ENCODE peak calls at places on chromosomes 12 and 14, in seven cellular contexts. One of them, this sample, is unnamed.

GRCh38 chr12:91922139-91922538 is 223.5 kb downstream of the BTG1 start:
- DNase-seq in IMR-90: peak
- DNase-seq in trophoblast cell: peak
- DNase-seq in mesenchymal stem cell: peak
- DNase-seq in H9: no peak
- DNase-seq in mesendoderm: no peak
- DNase-seq in H1: no peak
- DNase-seq in this sample: no peak

GRCh38 chr12:50765325-50765911 is 1.5 kb downstream of the ATF1 start:
- DNase-seq in IMR-90: peak
- DNase-seq in trophoblast cell: peak
- DNase-seq in mesenchymal stem cell: peak
- DNase-seq in H9: peak
- DNase-seq in mesendoderm: peak
- DNase-seq in H1: no peak
- DNase-seq in this sample: peak

GRCh38 chr14:92922883-92923743 is at the start of gene CHGA:
- DNase-seq in IMR-90: peak
- DNase-seq in trophoblast cell: peak
- DNase-seq in mesenchymal stem cell: peak
- DNase-seq in H9: peak
- DNase-seq in mesendoderm: peak
- DNase-seq in H1: peak
- DNase-seq in this sample: peak

GRCh38 chr12:541676-542289 is 82.0 kb downstream of the B4GALNT3 start:
- DNase-seq in IMR-90: no peak
- DNase-seq in trophoblast cell: no peak
- DNase-seq in mesenchymal stem cell: no peak
- DNase-seq in H9: no peak
- DNase-seq in mesendoderm: peak
- DNase-seq in H1: no peak
- DNase-seq in this sample: no peak

GRCh38 chr14:38554046-38554445 is 298.2 kb upstream of the CLEC14A start:
- DNase-seq in IMR-90: peak
- DNase-seq in trophoblast cell: no peak
- DNase-seq in mesenchymal stem cell: peak
- DNase-seq in H9: no peak
- DNase-seq in mesendoderm: no peak
- DNase-seq in H1: no peak
- DNase-seq in this sample: no peak

GRCh38 chr14:95526483-95527391 is 8.1 kb upstream of the GLRX5 start:
- DNase-seq in IMR-90: peak
- DNase-seq in trophoblast cell: no peak
- DNase-seq in mesenchymal stem cell: no peak
- DNase-seq in H9: no peak
- DNase-seq in mesendoderm: no peak
- DNase-seq in H1: no peak
- DNase-seq in this sample: no peak

GRCh38 chr12:50013361-50014147 is 11.7 kb downstream of the RACGAP1 start:
- DNase-seq in IMR-90: no peak
- DNase-seq in trophoblast cell: peak
- DNase-seq in mesenchymal stem cell: no peak
- DNase-seq in H9: no peak
- DNase-seq in mesendoderm: no peak
- DNase-seq in H1: no peak
- DNase-seq in this sample: no peak

GRCh38 chr12:5433840-5434646 is 2.1 kb downstream of the NTF3 start:
- DNase-seq in IMR-90: no peak
- DNase-seq in trophoblast cell: peak
- DNase-seq in mesenchymal stem cell: peak
- DNase-seq in H9: no peak
- DNase-seq in mesendoderm: peak
- DNase-seq in H1: no peak
- DNase-seq in this sample: peak

GRCh38 chr14:71438684-71439083 is 493.5 kb upstream of the RGS6 start:
- DNase-seq in IMR-90: peak
- DNase-seq in trophoblast cell: no peak
- DNase-seq in mesenchymal stem cell: no peak
- DNase-seq in H9: no peak
- DNase-seq in mesendoderm: no peak
- DNase-seq in H1: no peak
- DNase-seq in this sample: no peak

GRCh38 chr12:128521981-128522380 is 255.0 kb downstream of the TMEM132C start:
- DNase-seq in IMR-90: no peak
- DNase-seq in trophoblast cell: no peak
- DNase-seq in mesenchymal stem cell: no peak
- DNase-seq in H9: no peak
- DNase-seq in mesendoderm: no peak
- DNase-seq in H1: no peak
- DNase-seq in this sample: no peak

GRCh38 chr12:4719821-4720636 is at the start of gene GALNT8:
- DNase-seq in IMR-90: no peak
- DNase-seq in trophoblast cell: no peak
- DNase-seq in mesenchymal stem cell: no peak
- DNase-seq in H9: no peak
- DNase-seq in mesendoderm: peak
- DNase-seq in H1: peak
- DNase-seq in this sample: no peak

GRCh38 chr12:1517007-1517406 is 77.4 kb downstream of the FBXL14 start:
- DNase-seq in IMR-90: peak
- DNase-seq in trophoblast cell: peak
- DNase-seq in mesenchymal stem cell: peak
- DNase-seq in H9: peak
- DNase-seq in mesendoderm: peak
- DNase-seq in H1: peak
- DNase-seq in this sample: no peak

GRCh38 chr14:68564236-68564825 is 228.5 kb downstream of the ZFP36L1 start:
- DNase-seq in IMR-90: no peak
- DNase-seq in trophoblast cell: peak
- DNase-seq in mesenchymal stem cell: no peak
- DNase-seq in H9: no peak
- DNase-seq in mesendoderm: peak
- DNase-seq in H1: no peak
- DNase-seq in this sample: no peak

GRCh38 chr12:8844665-8845064 is 22.2 kb downstream of the A2ML1 start:
- DNase-seq in IMR-90: peak
- DNase-seq in trophoblast cell: no peak
- DNase-seq in mesenchymal stem cell: no peak
- DNase-seq in H9: no peak
- DNase-seq in mesendoderm: no peak
- DNase-seq in H1: no peak
- DNase-seq in this sample: no peak

DNA sequence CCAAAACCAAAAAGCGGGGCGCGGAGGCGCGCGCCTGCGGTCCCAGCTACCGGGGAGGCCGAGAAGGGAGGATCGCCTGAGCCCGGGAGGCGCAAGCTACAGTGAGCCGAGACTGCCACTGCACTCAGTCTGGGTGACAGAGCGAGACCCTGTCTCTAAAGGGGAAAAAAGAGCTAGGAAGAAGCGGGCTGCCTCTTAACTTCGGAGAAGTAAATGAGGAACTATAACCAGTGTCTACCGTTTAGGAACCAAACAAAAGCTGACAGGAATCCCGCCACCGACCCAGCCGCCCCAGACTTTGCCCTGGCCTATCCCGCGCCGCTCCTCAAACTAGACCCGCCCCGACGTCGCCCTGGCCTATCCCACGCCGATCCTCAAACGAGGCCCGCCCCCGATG is 611 bp upstream of the SIVA1 start:
- DNase-seq in IMR-90: no peak
- DNase-seq in trophoblast cell: no peak
- DNase-seq in mesenchymal stem cell: no peak
- DNase-seq in H9: no peak
- DNase-seq in mesendoderm: no peak
- DNase-seq in H1: no peak
- DNase-seq in this sample: no peak
- H2BK5ac ChIP-seq in IMR-90: peak
- H2BK5ac ChIP-seq in trophoblast cell: peak
- H2BK5ac ChIP-seq in mesenchymal stem cell: no peak
- H2BK5ac ChIP-seq in H9: no peak
- H2BK5ac ChIP-seq in mesendoderm: no peak
- H2BK5ac ChIP-seq in H1: no peak
- H2BK5ac ChIP-seq in this sample: peak

GRCh38 chr14:49589387-49589786 is 3.2 kb upstream of the RPS29 start:
- DNase-seq in IMR-90: no peak
- DNase-seq in trophoblast cell: no peak
- DNase-seq in mesenchymal stem cell: no peak
- DNase-seq in H9: no peak
- DNase-seq in mesendoderm: no peak
- DNase-seq in H1: no peak
- DNase-seq in this sample: no peak

GRCh38 chr14:49593016-49593415 is 5.7 kb upstream of the LRR1 start:
- DNase-seq in IMR-90: peak
- DNase-seq in trophoblast cell: peak
- DNase-seq in mesenchymal stem cell: peak
- DNase-seq in H9: no peak
- DNase-seq in mesendoderm: no peak
- DNase-seq in H1: no peak
- DNase-seq in this sample: no peak

GRCh38 chr14:49598479-49599301 is at the start of gene LRR1:
- DNase-seq in IMR-90: peak
- DNase-seq in trophoblast cell: peak
- DNase-seq in mesenchymal stem cell: peak
- DNase-seq in H9: peak
- DNase-seq in mesendoderm: peak
- DNase-seq in H1: peak
- DNase-seq in this sample: peak

GRCh38 chr14:49598182-49598478 is 610 bp upstream of the LRR1 start:
- DNase-seq in IMR-90: no peak
- DNase-seq in trophoblast cell: no peak
- DNase-seq in mesenchymal stem cell: no peak
- DNase-seq in H9: no peak
- DNase-seq in mesendoderm: no peak
- DNase-seq in H1: no peak
- DNase-seq in this sample: no peak

DNA sequence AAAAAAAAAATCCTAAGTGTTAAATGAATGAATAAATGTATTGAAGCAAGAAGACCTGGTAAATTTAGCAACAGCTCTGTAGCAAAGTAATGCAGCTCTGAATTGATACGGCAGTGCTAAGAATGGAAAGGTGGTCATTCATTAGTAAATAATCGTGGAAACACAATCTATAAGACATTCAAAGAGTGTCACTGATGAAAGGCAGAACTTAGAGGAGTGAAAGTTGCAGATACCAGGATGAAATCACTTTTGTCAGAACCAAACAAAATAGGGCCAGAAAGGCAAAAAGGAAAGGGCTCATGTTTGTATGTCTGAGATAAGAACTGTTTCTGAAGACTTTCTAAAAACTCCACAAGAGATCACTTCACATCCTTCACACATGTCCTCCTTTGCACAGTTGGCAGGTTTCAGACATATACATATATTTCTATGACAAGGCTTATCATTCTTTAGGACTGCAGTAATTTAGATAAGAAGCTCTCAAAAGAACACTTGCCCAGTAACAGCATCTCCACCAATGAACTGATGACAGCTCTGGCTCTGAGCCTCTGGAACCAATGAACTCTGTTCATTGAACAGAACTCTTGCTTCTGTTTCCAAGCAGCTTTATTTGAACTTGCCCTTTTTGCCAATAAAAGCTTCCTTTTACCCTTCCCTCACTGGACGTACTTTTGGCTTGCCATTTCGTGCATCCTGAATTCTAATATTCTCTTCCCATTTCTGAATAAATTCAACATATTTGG is 4.2 kb upstream of the LRR1 start:
- DNase-seq in IMR-90: peak
- DNase-seq in trophoblast cell: no peak
- DNase-seq in mesenchymal stem cell: peak
- DNase-seq in H9: no peak
- DNase-seq in mesendoderm: no peak
- DNase-seq in H1: no peak
- DNase-seq in this sample: no peak
- H2BK120ac ChIP-seq in IMR-90: peak
- H2BK120ac ChIP-seq in trophoblast cell: no peak
- H2BK120ac ChIP-seq in mesenchymal stem cell: no peak
- H2BK120ac ChIP-seq in H9: no peak
- H2BK120ac ChIP-seq in mesendoderm: no peak
- H2BK120ac ChIP-seq in H1: no peak
- H2BK120ac ChIP-seq in this sample: no peak

GRCh38 chr12:42854826-42855225 is 265.3 kb upstream of the PRICKLE1 start:
- DNase-seq in IMR-90: no peak
- DNase-seq in trophoblast cell: no peak
- DNase-seq in mesenchymal stem cell: no peak
- DNase-seq in H9: no peak
- DNase-seq in mesendoderm: no peak
- DNase-seq in H1: no peak
- DNase-seq in this sample: no peak
- H2BK5ac ChIP-seq in IMR-90: no peak
- H2BK5ac ChIP-seq in trophoblast cell: no peak
- H2BK5ac ChIP-seq in mesenchymal stem cell: no peak
- H2BK5ac ChIP-seq in H9: no peak
- H2BK5ac ChIP-seq in mesendoderm: no peak
- H2BK5ac ChIP-seq in H1: no peak
- H2BK5ac ChIP-seq in this sample: no peak

GRCh38 chr12:2619136-2619535 is 175.6 kb upstream of the FKBP4 start:
- DNase-seq in IMR-90: peak
- DNase-seq in trophoblast cell: peak
- DNase-seq in mesenchymal stem cell: no peak
- DNase-seq in H9: no peak
- DNase-seq in mesendoderm: no peak
- DNase-seq in H1: no peak
- DNase-seq in this sample: no peak

GRCh38 chr12:2618291-2618995 is 176.3 kb upstream of the FKBP4 start:
- DNase-seq in IMR-90: no peak
- DNase-seq in trophoblast cell: no peak
- DNase-seq in mesenchymal stem cell: no peak
- DNase-seq in H9: no peak
- DNase-seq in mesendoderm: no peak
- DNase-seq in H1: no peak
- DNase-seq in this sample: no peak

GRCh38 chr12:2615665-2616387 is 178.9 kb upstream of the FKBP4 start:
- DNase-seq in IMR-90: peak
- DNase-seq in trophoblast cell: no peak
- DNase-seq in mesenchymal stem cell: peak
- DNase-seq in H9: peak
- DNase-seq in mesendoderm: peak
- DNase-seq in H1: no peak
- DNase-seq in this sample: no peak

GRCh38 chr12:2617365-2617764 is 177.4 kb upstream of the FKBP4 start:
- DNase-seq in IMR-90: no peak
- DNase-seq in trophoblast cell: no peak
- DNase-seq in mesenchymal stem cell: no peak
- DNase-seq in H9: peak
- DNase-seq in mesendoderm: no peak
- DNase-seq in H1: no peak
- DNase-seq in this sample: no peak

DNA sequence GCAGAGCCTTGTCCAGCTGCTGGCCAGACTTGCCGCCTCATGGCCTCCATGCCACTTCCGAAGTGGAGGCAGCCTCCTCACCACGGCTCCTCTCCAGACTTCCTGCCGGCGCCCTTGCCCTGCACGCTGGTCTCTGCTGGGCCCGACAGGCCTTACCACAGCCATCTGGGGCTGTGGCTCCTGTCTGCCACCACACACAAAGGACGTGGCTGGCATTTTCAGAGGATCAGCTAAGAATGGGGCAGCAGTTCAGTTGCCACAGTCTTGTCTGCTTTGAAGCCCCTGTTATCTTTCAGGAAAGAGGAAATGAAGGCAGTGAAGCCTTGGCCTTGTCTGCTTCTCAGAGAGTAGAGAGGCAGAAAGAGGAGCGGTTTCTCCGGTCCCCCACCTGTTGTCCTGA is 178.0 kb upstream of the FKBP4 start:
- DNase-seq in IMR-90: no peak
- DNase-seq in trophoblast cell: no peak
- DNase-seq in mesenchymal stem cell: no peak
- DNase-seq in H9: no peak
- DNase-seq in mesendoderm: no peak
- DNase-seq in H1: no peak
- DNase-seq in this sample: no peak
- H2BK120ac ChIP-seq in IMR-90: no peak
- H2BK120ac ChIP-seq in trophoblast cell: no peak
- H2BK120ac ChIP-seq in mesenchymal stem cell: no peak
- H2BK120ac ChIP-seq in H9: no peak
- H2BK120ac ChIP-seq in mesendoderm: no peak
- H2BK120ac ChIP-seq in H1: no peak
- H2BK120ac ChIP-seq in this sample: no peak